ENCODE peak calls at places on chromosomes 4 and X, in nine cellular contexts. E is endothelial cell of umbilical vein, D is HCT116, T is stomach, M is suprapubic skin, W is transverse colon, L is breast epithelium, N is prostate gland, Z is vagina. F is an unnamed sample.

GRCh38 chr4:8012517-8012916 is 72.9 kb upstream of the AFAP1 start:
- DNase-seq in E (no peak), D (no peak), T (no peak), M (no peak), W (no peak), L (no peak), N (no peak), Z (no peak), F (no peak)

GRCh38 chrX:38999099-38999498 is 197.8 kb downstream of the MID1IP1 start:
- DNase-seq in E (no peak), D (no peak), T (no peak), M (no peak), W (no peak), L (no peak), N (no peak), Z (peak), F (no peak)

GRCh38 chr4:139054791-139055376 is 39.3 kb downstream of the NOCT start:
- DNase-seq in E (no peak), D (no peak), T (no peak), M (no peak), W (no peak), L (no peak), N (no peak), Z (no peak), F (no peak)

GRCh38 chrX:150841466-150842197 is 56.8 kb downstream of the CD99L2 start:
- DNase-seq in E (no peak), D (no peak), T (no peak), M (no peak), W (no peak), L (no peak), N (no peak), Z (no peak), F (no peak)

GRCh38 chr4:174553828-174554227 is 31.5 kb upstream of the HPGD start:
- DNase-seq in E (no peak), D (no peak), T (no peak), M (no peak), W (no peak), L (no peak), N (no peak), Z (no peak), F (no peak)

GRCh38 chr4:74805601-74806000 is 11.3 kb upstream of the BTC start:
- DNase-seq in E (peak), D (peak), T (no peak), M (no peak), W (no peak), L (no peak), N (no peak), Z (no peak), F (no peak)

GRCh38 chr4:184383497-184384055 is 90.8 kb downstream of the IRF2 start:
- DNase-seq in E (peak), D (peak), T (peak), M (no peak), W (peak), L (no peak), N (peak), Z (no peak), F (no peak)

GRCh38 chr4:176800891-176801534 is 8.3 kb upstream of the VEGFC start:
- DNase-seq in E (no peak), D (no peak), T (no peak), M (no peak), W (no peak), L (no peak), N (peak), Z (no peak), F (no peak)

GRCh38 chrX:119427024-119427794 is 28.1 kb downstream of the SLC25A43 start:
- DNase-seq in E (no peak), D (no peak), T (no peak), M (no peak), W (peak), L (peak), N (no peak), Z (no peak), F (peak)

GRCh38 chr4:10960386-10960785 is 275.8 kb upstream of the CLNK start:
- DNase-seq in E (no peak), D (no peak), T (no peak), M (no peak), W (no peak), L (no peak), N (no peak), Z (no peak), F (no peak)

GRCh38 chr4:2507259-2507658 is 29.2 kb upstream of the FAM193A start:
- DNase-seq in E (no peak), D (no peak), T (no peak), M (no peak), W (no peak), L (no peak), N (no peak), Z (no peak), F (no peak)

GRCh38 chr4:1537410-1538095 is 131.3 kb upstream of the NKX1-1 start:
- DNase-seq in E (no peak), D (no peak), T (no peak), M (no peak), W (no peak), L (no peak), N (no peak), Z (no peak), F (no peak)

GRCh38 chrX:133273180-133273579 is 55.0 kb upstream of the TFDP3 start:
- DNase-seq in E (no peak), D (no peak), T (no peak), M (no peak), W (no peak), L (no peak), N (no peak), Z (peak), F (no peak)

GRCh38 chr4:182063651-182064050 is 179.6 kb upstream of the TENM3 start:
- DNase-seq in E (no peak), D (no peak), T (no peak), M (no peak), W (no peak), L (no peak), N (no peak), Z (no peak), F (no peak)

GRCh38 chr4:168651374-168651773 is 154.5 kb downstream of the PALLD start:
- DNase-seq in E (no peak), D (no peak), T (no peak), M (no peak), W (no peak), L (no peak), N (no peak), Z (no peak), F (no peak)

GRCh38 chrX:154507673-154508072 is 8.4 kb downstream of the FAM3A start:
- DNase-seq in E (no peak), D (no peak), T (no peak), M (no peak), W (no peak), L (no peak), N (no peak), Z (no peak), F (no peak)

GRCh38 chr4:45985038-45985437 is 138.8 kb downstream of the GABRG1 start:
- DNase-seq in E (no peak), D (no peak), T (no peak), M (no peak), W (no peak), L (no peak), N (no peak), Z (no peak), F (no peak)

GRCh38 chrX:107704181-107704580 is 71.4 kb downstream of the TSC22D3 start:
- DNase-seq in E (no peak), D (no peak), T (no peak), M (no peak), W (no peak), L (no peak), N (no peak), Z (no peak), F (no peak)

GRCh38 chrX:53318766-53319353 is 37.5 kb upstream of the IQSEC2 start:
- DNase-seq in E (no peak), D (no peak), T (no peak), M (no peak), W (no peak), L (no peak), N (no peak), Z (no peak), F (no peak)

GRCh38 chrX:40108959-40109287 is 11.2 kb upstream of the BCOR start:
- DNase-seq in E (peak), D (no peak), T (peak), M (no peak), W (peak), L (no peak), N (peak), Z (no peak), F (peak)

GRCh38 chr4:65089666-65090065 is 580.6 kb downstream of the EPHA5 start:
- DNase-seq in E (peak), D (no peak), T (no peak), M (no peak), W (no peak), L (no peak), N (no peak), Z (no peak), F (no peak)

GRCh38 chr4:26787461-26788340 is 72.9 kb upstream of the STIM2 start:
- DNase-seq in E (peak), D (peak), T (peak), M (no peak), W (peak), L (no peak), N (peak), Z (no peak), F (no peak)

GRCh38 chr4:8639021-8639420 is 46.5 kb downstream of the CPZ start:
- DNase-seq in E (no peak), D (no peak), T (no peak), M (peak), W (no peak), L (no peak), N (no peak), Z (no peak), F (no peak)

GRCh38 chr4:177267911-177268310 is 41.8 kb upstream of the NEIL3 start:
- DNase-seq in E (no peak), D (no peak), T (no peak), M (no peak), W (no peak), L (no peak), N (no peak), Z (no peak), F (no peak)

GRCh38 chrX:17552251-17552650 is 177.3 kb downstream of the NHS start:
- DNase-seq in E (no peak), D (no peak), T (no peak), M (no peak), W (no peak), L (no peak), N (no peak), Z (no peak), F (no peak)

GRCh38 chr4:47836655-47837581 is 949 bp downstream of the CORIN start:
- DNase-seq in E (peak), D (no peak), T (peak), M (peak), W (peak), L (peak), N (peak), Z (no peak), F (peak)

GRCh38 chr4:76059750-76060149 is 14.8 kb upstream of the ART3 start:
- DNase-seq in E (no peak), D (no peak), T (no peak), M (no peak), W (no peak), L (no peak), N (no peak), Z (no peak), F (no peak)

GRCh38 chr4:78592104-78592783 is 40.7 kb downstream of the ANXA3 start:
- DNase-seq in E (no peak), D (no peak), T (no peak), M (no peak), W (no peak), L (no peak), N (no peak), Z (no peak), F (no peak)

GRCh38 chr4:180120114-180120513 is 2123.1 kb upstream of the TENM3 start:
- DNase-seq in E (no peak), D (no peak), T (no peak), M (no peak), W (no peak), L (no peak), N (no peak), Z (no peak), F (no peak)

GRCh38 chrX:153674219-153674851 is 722 bp upstream of the PNCK start:
- DNase-seq in E (no peak), D (no peak), T (no peak), M (no peak), W (no peak), L (no peak), N (no peak), Z (no peak), F (no peak)

GRCh38 chr4:111781611-111782010 is 363.6 kb upstream of the FAM241A start:
- DNase-seq in E (no peak), D (peak), T (no peak), M (no peak), W (no peak), L (no peak), N (no peak), Z (no peak), F (no peak)

GRCh38 chrX:105126201-105126600 is 94.3 kb downstream of the TEX13A start:
- DNase-seq in E (peak), D (no peak), T (no peak), M (no peak), W (no peak), L (no peak), N (no peak), Z (no peak), F (no peak)

GRCh38 chr4:64341711-64342110 is 67.5 kb downstream of the TECRL start:
- DNase-seq in E (no peak), D (no peak), T (no peak), M (no peak), W (no peak), L (no peak), N (no peak), Z (no peak), F (no peak)

GRCh38 chr4:14180983-14181601 is 553.6 kb upstream of the BOD1L1 start:
- DNase-seq in E (peak), D (no peak), T (peak), M (no peak), W (no peak), L (no peak), N (peak), Z (no peak), F (no peak)

GRCh38 chr4:14177987-14178386 is 550.5 kb upstream of the BOD1L1 start:
- DNase-seq in E (peak), D (no peak), T (no peak), M (no peak), W (peak), L (no peak), N (no peak), Z (no peak), F (no peak)

GRCh38 chr4:14180166-14180565 is 552.6 kb upstream of the BOD1L1 start:
- DNase-seq in E (no peak), D (no peak), T (no peak), M (no peak), W (no peak), L (no peak), N (no peak), Z (no peak), F (no peak)

GRCh38 chr4:14178421-14178820 is 550.9 kb upstream of the BOD1L1 start:
- DNase-seq in E (peak), D (no peak), T (no peak), M (no peak), W (no peak), L (no peak), N (no peak), Z (no peak), F (no peak)

GRCh38 chr4:14176613-14177012 is 549.1 kb upstream of the BOD1L1 start:
- DNase-seq in E (no peak), D (no peak), T (no peak), M (no peak), W (no peak), L (no peak), N (no peak), Z (no peak), F (no peak)
- TF ChIP-seq POLR2AphosphoS5 in E (no peak), D (no peak), T (no peak), M (no peak), W (no peak), L (no peak), N (no peak), Z (no peak), F (no peak)

GRCh38 chr4:40515398-40516293 is 114.0 kb downstream of the RBM47 start:
- DNase-seq in E (no peak), D (no peak), T (peak), M (no peak), W (peak), L (no peak), N (no peak), Z (no peak), F (peak)
- TF ChIP-seq POLR2A in E (no peak), D (no peak), T (no peak), M (no peak), W (peak), L (no peak), N (no peak), Z (no peak), F (no peak)

GRCh38 chr4:165721815-165722214 is 151.2 kb upstream of the TLL1 start:
- DNase-seq in E (no peak), D (no peak), T (no peak), M (no peak), W (no peak), L (no peak), N (no peak), Z (no peak), F (no peak)

GRCh38 chr4:165723051-165723805 is 149.8 kb upstream of the TLL1 start:
- DNase-seq in E (no peak), D (no peak), T (no peak), M (no peak), W (no peak), L (no peak), N (no peak), Z (no peak), F (no peak)

GRCh38 chr4:165718660-165719059 is 154.4 kb upstream of the TLL1 start:
- DNase-seq in E (no peak), D (no peak), T (no peak), M (no peak), W (no peak), L (no peak), N (no peak), Z (no peak), F (no peak)

GRCh38 chr4:165716472-165716871 is 156.6 kb upstream of the TLL1 start:
- DNase-seq in E (no peak), D (no peak), T (no peak), M (no peak), W (no peak), L (no peak), N (no peak), Z (no peak), F (no peak)

DNA sequence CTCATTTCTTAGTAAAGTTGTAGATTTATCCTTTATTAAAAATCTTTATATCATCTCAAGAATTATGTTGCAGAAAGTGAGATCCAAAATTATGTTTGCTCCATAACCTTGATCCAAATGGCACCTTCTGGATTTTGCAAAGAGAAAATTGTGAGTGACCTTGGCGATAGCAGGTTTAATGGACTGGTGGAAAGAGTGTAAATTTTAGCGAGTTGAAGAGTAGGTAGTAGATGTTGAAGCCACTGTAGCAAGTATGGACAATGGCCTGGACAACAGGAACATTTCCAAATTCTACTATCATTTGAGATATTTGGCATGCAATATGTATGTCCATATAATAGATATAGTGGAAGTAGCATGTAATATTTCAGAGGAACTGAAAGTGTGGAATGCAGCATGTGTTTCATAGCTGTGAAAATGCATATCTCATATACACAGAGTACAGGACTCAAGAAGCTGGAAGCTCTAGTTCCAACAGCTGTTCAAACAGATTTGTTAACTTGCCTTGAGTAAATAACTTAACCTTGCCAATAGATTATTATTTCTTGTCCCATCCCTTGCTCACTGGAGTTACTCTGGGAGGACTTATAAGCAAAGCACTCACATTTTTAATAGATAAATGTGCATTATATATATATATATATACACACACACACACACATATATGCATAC is 152.5 kb upstream of the TLL1 start:
- DNase-seq in E (no peak), D (no peak), T (no peak), M (no peak), W (no peak), L (no peak), N (no peak), Z (no peak), F (no peak)
- TF ChIP-seq POLR2AphosphoS5 in E (no peak), D (no peak), T (no peak), M (no peak), W (no peak), L (no peak), N (no peak), Z (no peak), F (no peak)

DNA sequence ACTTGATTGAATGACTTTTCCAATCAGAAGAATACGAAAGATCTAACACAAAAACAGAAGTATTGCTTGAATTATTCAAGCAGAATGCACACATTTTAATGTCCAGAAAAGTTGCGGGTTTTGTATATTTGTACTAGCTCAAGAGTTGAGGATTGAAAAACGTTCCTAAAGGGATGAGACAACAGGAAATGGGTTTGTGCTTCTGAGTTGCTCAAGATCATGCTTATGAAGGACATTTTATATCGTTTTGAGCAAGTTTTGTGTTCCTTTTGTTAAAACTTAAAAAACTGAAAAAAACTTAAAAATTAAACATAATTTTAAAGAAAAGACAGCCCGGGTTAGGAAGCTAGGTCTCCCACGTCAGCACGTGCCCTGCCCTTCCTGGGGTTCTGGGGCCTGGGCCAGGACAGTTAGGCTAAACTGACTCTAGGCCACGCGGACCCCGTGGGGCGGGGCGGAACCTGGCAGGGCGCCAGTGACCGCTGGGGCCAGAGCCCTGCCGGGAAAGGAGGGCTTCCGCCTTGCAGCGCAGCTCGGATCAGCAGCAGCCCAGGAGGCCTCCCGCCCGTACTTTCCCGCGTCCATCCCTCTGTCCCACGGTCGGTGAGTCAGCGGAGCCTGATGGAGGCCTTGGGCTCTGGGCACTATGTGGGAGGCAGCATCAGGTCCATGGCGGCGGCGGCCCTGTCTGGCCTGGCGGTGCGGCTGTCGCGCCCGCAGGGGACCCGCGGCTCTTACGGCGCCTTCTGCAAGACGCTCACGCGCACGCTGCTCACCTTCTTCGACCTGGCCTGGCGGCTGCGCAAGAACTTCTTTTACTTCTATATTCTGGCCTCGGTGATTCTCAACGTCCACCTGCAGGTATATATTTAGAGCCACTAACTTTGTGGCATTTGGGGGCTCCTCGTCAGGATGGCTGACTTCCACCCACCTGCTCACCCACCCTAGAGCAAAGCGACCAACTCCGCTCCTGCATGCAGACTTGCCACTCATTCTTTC is at the start of gene SMIM10:
- DNase-seq in E (peak), D (no peak), T (peak), M (peak), W (peak), L (peak), N (peak), Z (no peak), F (peak)
- TF ChIP-seq POLR2A in E (no peak), D (no peak), T (no peak), M (no peak), W (no peak), L (no peak), N (peak), Z (no peak), F (no peak)

GRCh38 chr4:36316544-36317082 is 35.2 kb downstream of the DTHD1 start:
- DNase-seq in E (no peak), D (no peak), T (no peak), M (no peak), W (no peak), L (no peak), N (no peak), Z (no peak), F (no peak)
- TF ChIP-seq POLR2AphosphoS5 in E (no peak), D (no peak), T (no peak), M (no peak), W (no peak), L (no peak), N (no peak), Z (no peak), F (no peak)

GRCh38 chrX:66176134-66176533 is 12.1 kb downstream of the HEPH start:
- DNase-seq in E (no peak), D (no peak), T (no peak), M (no peak), W (no peak), L (no peak), N (no peak), Z (no peak), F (no peak)
- TF ChIP-seq POLR2A in E (no peak), D (no peak), T (no peak), M (no peak), W (no peak), L (no peak), N (no peak), Z (no peak), F (no peak)

GRCh38 chr4:52250124-52250523 is 199.0 kb downstream of the SPATA18 start:
- DNase-seq in E (no peak), D (no peak), T (no peak), M (no peak), W (no peak), L (no peak), N (no peak), Z (no peak), F (no peak)
- TF ChIP-seq POLR2AphosphoS5 in E (no peak), D (no peak), T (no peak), M (no peak), W (no peak), L (no peak), N (no peak), Z (no peak), F (no peak)

GRCh38 chrX:10111364-10112148 is 45.2 kb upstream of the CLCN4 start:
- DNase-seq in E (peak), D (no peak), T (no peak), M (no peak), W (peak), L (no peak), N (no peak), Z (no peak), F (no peak)
- TF ChIP-seq POLR2A in E (no peak), D (no peak), T (no peak), M (no peak), W (peak), L (no peak), N (no peak), Z (no peak), F (peak)